ENCODE peak calls at places on chromosome 7, in nine cellular contexts. E is ovary, M is HCT116, I is endodermal cell, S is tibial nerve, W is natural killer cell, Z is LNCaP clone FGC, B is tibial artery, R is HFFc6. V is an unnamed sample.

GRCh38 chr7:28748934-28749584 is 209.1 kb downstream of the TRIL start:
- DNase-seq in E (no peak), M (peak; percentile 38), I (peak; percentile 65), S (no peak), W (no peak), Z (no peak), B (no peak), R (peak; percentile 78), V (peak; percentile 48)

GRCh38 chr7:95691464-95691863 is 80.9 kb upstream of the DYNC1I1 start:
- DNase-seq in E (no peak), M (no peak), I (no peak), S (no peak), W (no peak), Z (no peak), B (no peak), R (no peak), V (no peak)

GRCh38 chr7:156163747-156164146 is 351.5 kb upstream of the SHH start:
- DNase-seq in E (no peak), M (no peak), I (peak; percentile 25), S (no peak), W (no peak), Z (no peak), B (no peak), R (no peak), V (no peak)

GRCh38 chr7:25029075-25029474 is 49.1 kb upstream of the OSBPL3 start:
- DNase-seq in E (no peak), M (no peak), I (no peak), S (no peak), W (no peak), Z (no peak), B (no peak), R (no peak), V (no peak)

GRCh38 chr7:46291064-46291463 is 370.0 kb upstream of the IGFBP3 start:
- DNase-seq in E (no peak), M (no peak), I (no peak), S (no peak), W (no peak), Z (no peak), B (no peak), R (peak; percentile 80), V (no peak)

GRCh38 chr7:113787106-113787505 is 131.7 kb downstream of the PPP1R3A start:
- DNase-seq in E (no peak), M (no peak), I (no peak), S (no peak), W (no peak), Z (no peak), B (no peak), R (no peak), V (no peak)

GRCh38 chr7:43553999-43554398 is 28.9 kb upstream of the STK17A start:
- DNase-seq in E (no peak), M (no peak), I (no peak), S (no peak), W (no peak), Z (no peak), B (no peak), R (no peak), V (no peak)

GRCh38 chr7:129053938-129054437 is 923 bp downstream of the TNPO3 start:
- DNase-seq in E (no peak), M (no peak), I (no peak), S (no peak), W (no peak), Z (no peak), B (no peak), R (peak; percentile 11), V (no peak)

GRCh38 chr7:113307147-113307546 is 188.8 kb upstream of the SMIM30 start:
- DNase-seq in E (no peak), M (no peak), I (no peak), S (no peak), W (no peak), Z (no peak), B (no peak), R (no peak), V (no peak)

GRCh38 chr7:26439502-26440252 is 148.0 kb downstream of the SNX10 start:
- DNase-seq in E (no peak), M (no peak), I (no peak), S (no peak), W (no peak), Z (no peak), B (no peak), R (no peak), V (no peak)

GRCh38 chr7:67341153-67341768 is 344.6 kb downstream of the TYW1 start:
- DNase-seq in E (no peak), M (no peak), I (no peak), S (no peak), W (no peak), Z (no peak), B (no peak), R (no peak), V (no peak)

GRCh38 chr7:139568813-139569490 is 45.5 kb downstream of the CLEC2L start:
- DNase-seq in E (no peak), M (no peak), I (peak; percentile 17), S (no peak), W (no peak), Z (no peak), B (no peak), R (no peak), V (no peak)

GRCh38 chr7:25857376-25858067 is 294.5 kb upstream of the NFE2L3 start:
- DNase-seq in E (no peak), M (no peak), I (peak; percentile 87), S (no peak), W (no peak), Z (no peak), B (peak; percentile 73), R (no peak), V (no peak)

GRCh38 chr7:106178593-106179134 is 66.6 kb upstream of the SYPL1 start:
- DNase-seq in E (no peak), M (peak; percentile 16), I (no peak), S (no peak), W (no peak), Z (peak; percentile 54), B (no peak), R (peak; percentile 48), V (peak; percentile 17)

GRCh38 chr7:2213551-2214215 is 19.1 kb downstream of the MAD1L1 start:
- DNase-seq in E (no peak), M (no peak), I (peak; percentile 66), S (no peak), W (no peak), Z (no peak), B (no peak), R (no peak), V (no peak)

GRCh38 chr7:139078399-139078798 is 31.1 kb downstream of the ZC3HAV1 start:
- DNase-seq in E (no peak), M (no peak), I (no peak), S (no peak), W (no peak), Z (no peak), B (no peak), R (peak; percentile 42), V (no peak)

GRCh38 chr7:112571852-112572607 is 91.2 kb downstream of the LSMEM1 start:
- DNase-seq in E (no peak), M (peak; percentile 7), I (no peak), S (no peak), W (no peak), Z (peak; percentile 93), B (no peak), R (no peak), V (no peak)

GRCh38 chr7:115676707-115677106 is 353.9 kb downstream of the TFEC start:
- DNase-seq in E (no peak), M (no peak), I (no peak), S (no peak), W (no peak), Z (no peak), B (no peak), R (no peak), V (no peak)

GRCh38 chr7:36082910-36083309 is 70.1 kb upstream of the EEPD1 start:
- DNase-seq in E (no peak), M (no peak), I (peak; percentile 78), S (no peak), W (no peak), Z (no peak), B (peak; percentile 28), R (no peak), V (no peak)

GRCh38 chr7:36084485-36085091 is 68.5 kb upstream of the EEPD1 start:
- DNase-seq in E (peak; percentile 57), M (peak; percentile 52), I (peak; percentile 89), S (no peak), W (no peak), Z (peak; percentile 8), B (peak; percentile 63), R (no peak), V (peak; percentile 5)

GRCh38 chr7:36086571-36086970 is 66.5 kb upstream of the EEPD1 start:
- DNase-seq in E (no peak), M (no peak), I (no peak), S (no peak), W (no peak), Z (no peak), B (peak; percentile 17), R (no peak), V (no peak)

GRCh38 chr7:36083626-36084380 is 69.3 kb upstream of the EEPD1 start:
- DNase-seq in E (no peak), M (no peak), I (no peak), S (no peak), W (no peak), Z (no peak), B (peak; percentile 17), R (no peak), V (no peak)

DNA sequence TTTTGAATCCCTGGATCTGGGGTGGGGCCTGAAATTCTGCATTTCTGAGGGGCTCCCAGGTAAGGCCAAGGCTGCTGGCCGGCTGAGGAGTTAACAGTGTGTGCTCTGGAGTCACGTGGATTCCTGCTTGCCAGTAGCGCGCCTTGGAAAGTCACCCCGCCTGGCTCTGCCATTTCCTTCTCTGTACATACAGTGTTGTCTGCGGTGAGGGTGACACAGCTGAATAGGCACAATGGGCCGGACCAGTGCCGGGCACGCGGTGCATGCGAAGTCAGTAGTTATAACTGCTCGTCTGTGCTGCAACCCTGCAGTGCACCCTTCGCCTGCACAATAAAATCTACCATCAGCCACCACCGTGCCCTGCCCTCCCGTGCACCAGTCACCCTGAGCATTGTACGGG is 68.0 kb upstream of the EEPD1 start:
- DNase-seq in E (no peak), M (no peak), I (no peak), S (no peak), W (no peak), Z (no peak), B (peak; percentile 32), R (no peak), V (no peak)
- TF ChIP-seq CTCF in E (no peak), M (no peak), I (no peak), S (no peak), W (no peak), Z (no peak), B (no peak), R (no peak), V (no peak)

GRCh38 chr7:21300692-21301091 is 127.2 kb upstream of the SP4 start:
- DNase-seq in E (no peak), M (peak; percentile 8), I (no peak), S (no peak), W (no peak), Z (no peak), B (no peak), R (no peak), V (no peak)
- TF ChIP-seq CTCF in E (no peak), M (peak; percentile 45), I (peak; percentile 66), S (no peak), W (peak; percentile 31), Z (peak; percentile 31), B (no peak), R (no peak), V (no peak)

GRCh38 chr7:84970683-84971082 is 216.2 kb downstream of the SEMA3D start:
- DNase-seq in E (no peak), M (no peak), I (no peak), S (no peak), W (no peak), Z (no peak), B (no peak), R (no peak), V (no peak)
- TF ChIP-seq CTCF in E (no peak), M (no peak), I (no peak), S (no peak), W (no peak), Z (no peak), B (no peak), R (no peak), V (no peak)

GRCh38 chr7:65239707-65240352 is 133.8 kb upstream of the ZNF92 start:
- DNase-seq in E (no peak), M (no peak), I (peak; percentile 94), S (no peak), W (no peak), Z (no peak), B (no peak), R (no peak), V (no peak)
- TF ChIP-seq CTCF in E (no peak), M (no peak), I (peak; percentile 52), S (no peak), W (no peak), Z (no peak), B (no peak), R (no peak), V (no peak)